ENCODE peak calls at places on chromosome 6, in eight cellular contexts. P is activated CD4-positive, CD25-positive, alpha-beta regulatory T cell; A is left lung; B is sciatic nerve; L is HuH-7; R is H9; E is skeletal muscle cell; G is EL. I is an unnamed sample.

GRCh38 chr6:38306915-38307314 is 332.8 kb downstream of the BTBD9 start:
- DNase-seq in P (no peak), A (no peak), E (no peak), R (no peak), L (no peak), B (no peak), G (no peak), I (no peak)

GRCh38 chr6:19368511-19368910 is 468.7 kb upstream of the ID4 start:
- DNase-seq in P (no peak), E (peak; percentile 19), G (peak; percentile 8), A (no peak), L (no peak), R (no peak), B (no peak), I (peak; percentile 83)

GRCh38 chr6:137277971-137278602 is 58.9 kb upstream of the IFNGR1 start:
- DNase-seq in E (peak; percentile 36), P (no peak), A (no peak), G (peak; percentile 92), R (peak; percentile 58), L (no peak), B (no peak), I (peak; percentile 89)

GRCh38 chr6:84816196-84816745 is 51.9 kb upstream of the TBX18 start:
- DNase-seq in A (no peak), E (no peak), R (no peak), G (no peak), P (no peak), L (no peak), B (no peak), I (no peak)

GRCh38 chr6:128569737-128570438 is 49.5 kb upstream of the PTPRK start:
- DNase-seq in B (no peak), L (no peak), E (peak; percentile 91), R (no peak), P (no peak), G (peak; percentile 98), A (no peak), I (peak; percentile 96)

GRCh38 chr6:12289655-12290489 is at the start of gene EDN1:
- DNase-seq in P (no peak), L (peak; percentile 54), B (peak; percentile 84), E (peak; percentile 50), G (peak; percentile 95), A (peak; percentile 96), R (peak; percentile 87), I (peak; percentile 97)

GRCh38 chr6:88881451-88881850 is 82.0 kb downstream of the RNGTT start:
- DNase-seq in G (peak; percentile 6), R (no peak), P (no peak), B (no peak), A (no peak), L (no peak), E (no peak), I (no peak)

GRCh38 chr6:145009691-145010090 is 724.6 kb downstream of the UTRN start:
- DNase-seq in P (no peak), L (no peak), B (no peak), E (peak; percentile 28), A (no peak), G (no peak), R (no peak), I (peak; percentile 13)

GRCh38 chr6:6436946-6437345 is 116.5 kb upstream of the F13A1 start:
- DNase-seq in G (no peak), R (no peak), B (no peak), E (no peak), P (no peak), L (no peak), A (no peak), I (no peak)

GRCh38 chr6:3997144-3997770 is 81.7 kb downstream of the FAM217A start:
- DNase-seq in E (no peak), R (no peak), P (no peak), G (no peak), A (no peak), L (no peak), B (no peak), I (peak; percentile 81)

GRCh38 chr6:138654715-138655634 is 118.6 kb upstream of the CCDC28A start:
- DNase-seq in P (no peak), B (no peak), A (no peak), L (no peak), E (no peak), G (peak; percentile 37), R (no peak), I (peak; percentile 91)

GRCh38 chr6:22399693-22400092 is 102.9 kb upstream of the PRL start:
- DNase-seq in A (no peak), L (no peak), E (no peak), B (no peak), P (no peak), G (peak; percentile 38), R (no peak), I (peak; percentile 55)

GRCh38 chr6:16836186-16836981 is 75.1 kb upstream of the ATXN1 start:
- DNase-seq in G (peak; percentile 11), P (no peak), B (no peak), E (no peak), R (no peak), L (no peak), A (no peak), I (peak; percentile 51)

GRCh38 chr6:71412559-71412958 is 123.9 kb downstream of the OGFRL1 start:
- DNase-seq in A (peak; percentile 15), L (no peak), P (no peak), G (no peak), B (no peak), E (no peak), R (no peak), I (no peak)

GRCh38 chr6:165404703-165405102 is 95.3 kb upstream of the C6orf118 start:
- DNase-seq in E (no peak), B (no peak), R (no peak), A (no peak), P (no peak), G (no peak), L (no peak), I (no peak)

GRCh38 chr6:108167449-108167903 is 1.7 kb downstream of the NR2E1 start:
- DNase-seq in G (no peak), E (no peak), L (no peak), R (peak; percentile 74), B (no peak), P (no peak), A (peak; percentile 76), I (no peak)

GRCh38 chr6:106253194-106253593 is 72.4 kb downstream of the ATG5 start:
- DNase-seq in R (no peak), A (no peak), G (peak; percentile 93), P (no peak), L (no peak), B (no peak), E (peak; percentile 93), I (peak; percentile 93)